ENCODE peak calls at places on chromosome 12, in six cellular contexts. One of them, this sample, is unnamed.

GRCh38 chr12:50166776-50167025 is 468 bp downstream of the CERS5 start:
- DNase-seq in endothelial cell of umbilical vein: no peak
- DNase-seq in tibial nerve: no peak
- DNase-seq in K562: no peak
- DNase-seq in heart right ventricle: peak; percentile 41
- DNase-seq in CD8-positive, alpha-beta T cell: no peak
- DNase-seq in this sample: no peak

GRCh38 chr12:8692573-8692972 is 5.2 kb upstream of the RIMKLB start:
- DNase-seq in endothelial cell of umbilical vein: peak; percentile 97
- DNase-seq in tibial nerve: peak; percentile 48
- DNase-seq in K562: no peak
- DNase-seq in heart right ventricle: peak; percentile 60
- DNase-seq in CD8-positive, alpha-beta T cell: no peak
- DNase-seq in this sample: peak; percentile 12

GRCh38 chr12:41983896-41984295 is 160.8 kb downstream of the GXYLT1 start:
- DNase-seq in endothelial cell of umbilical vein: no peak
- DNase-seq in tibial nerve: no peak
- DNase-seq in K562: no peak
- DNase-seq in heart right ventricle: no peak
- DNase-seq in CD8-positive, alpha-beta T cell: no peak
- DNase-seq in this sample: no peak

GRCh38 chr12:120350576-120351350 is 18.2 kb downstream of the MSI1 start:
- DNase-seq in endothelial cell of umbilical vein: no peak
- DNase-seq in tibial nerve: no peak
- DNase-seq in K562: no peak
- DNase-seq in heart right ventricle: no peak
- DNase-seq in CD8-positive, alpha-beta T cell: no peak
- DNase-seq in this sample: no peak

GRCh38 chr12:10968765-10969456 is 17.8 kb downstream of the TAS2R50 start:
- DNase-seq in endothelial cell of umbilical vein: peak; percentile 81
- DNase-seq in tibial nerve: peak; percentile 75
- DNase-seq in K562: no peak
- DNase-seq in heart right ventricle: peak; percentile 11
- DNase-seq in CD8-positive, alpha-beta T cell: no peak
- DNase-seq in this sample: peak; percentile 19

GRCh38 chr12:104578453-104578852 is 121.7 kb downstream of the CHST11 start:
- DNase-seq in endothelial cell of umbilical vein: no peak
- DNase-seq in tibial nerve: no peak
- DNase-seq in K562: peak; percentile 28
- DNase-seq in heart right ventricle: no peak
- DNase-seq in CD8-positive, alpha-beta T cell: no peak
- DNase-seq in this sample: peak; percentile 88

GRCh38 chr12:109715310-109716091 is 1.9 kb downstream of the FAM222A start:
- DNase-seq in endothelial cell of umbilical vein: no peak
- DNase-seq in tibial nerve: no peak
- DNase-seq in K562: peak; percentile 62
- DNase-seq in heart right ventricle: no peak
- DNase-seq in CD8-positive, alpha-beta T cell: peak; percentile 29
- DNase-seq in this sample: no peak

GRCh38 chr12:49750027-49750977 is 8.9 kb downstream of the TMBIM6 start:
- DNase-seq in endothelial cell of umbilical vein: peak; percentile 43
- DNase-seq in tibial nerve: no peak
- DNase-seq in K562: no peak
- DNase-seq in heart right ventricle: no peak
- DNase-seq in CD8-positive, alpha-beta T cell: peak; percentile 43
- DNase-seq in this sample: peak; percentile 53

GRCh38 chr12:7542813-7543212 is 39.2 kb upstream of the CD163 start:
- DNase-seq in endothelial cell of umbilical vein: no peak
- DNase-seq in tibial nerve: peak; percentile 9
- DNase-seq in K562: no peak
- DNase-seq in heart right ventricle: no peak
- DNase-seq in CD8-positive, alpha-beta T cell: no peak
- DNase-seq in this sample: peak; percentile 26

GRCh38 chr12:67562513-67563287 is 85.8 kb upstream of the DYRK2 start:
- DNase-seq in endothelial cell of umbilical vein: no peak
- DNase-seq in tibial nerve: no peak
- DNase-seq in K562: no peak
- DNase-seq in heart right ventricle: no peak
- DNase-seq in CD8-positive, alpha-beta T cell: no peak
- DNase-seq in this sample: no peak

DNA sequence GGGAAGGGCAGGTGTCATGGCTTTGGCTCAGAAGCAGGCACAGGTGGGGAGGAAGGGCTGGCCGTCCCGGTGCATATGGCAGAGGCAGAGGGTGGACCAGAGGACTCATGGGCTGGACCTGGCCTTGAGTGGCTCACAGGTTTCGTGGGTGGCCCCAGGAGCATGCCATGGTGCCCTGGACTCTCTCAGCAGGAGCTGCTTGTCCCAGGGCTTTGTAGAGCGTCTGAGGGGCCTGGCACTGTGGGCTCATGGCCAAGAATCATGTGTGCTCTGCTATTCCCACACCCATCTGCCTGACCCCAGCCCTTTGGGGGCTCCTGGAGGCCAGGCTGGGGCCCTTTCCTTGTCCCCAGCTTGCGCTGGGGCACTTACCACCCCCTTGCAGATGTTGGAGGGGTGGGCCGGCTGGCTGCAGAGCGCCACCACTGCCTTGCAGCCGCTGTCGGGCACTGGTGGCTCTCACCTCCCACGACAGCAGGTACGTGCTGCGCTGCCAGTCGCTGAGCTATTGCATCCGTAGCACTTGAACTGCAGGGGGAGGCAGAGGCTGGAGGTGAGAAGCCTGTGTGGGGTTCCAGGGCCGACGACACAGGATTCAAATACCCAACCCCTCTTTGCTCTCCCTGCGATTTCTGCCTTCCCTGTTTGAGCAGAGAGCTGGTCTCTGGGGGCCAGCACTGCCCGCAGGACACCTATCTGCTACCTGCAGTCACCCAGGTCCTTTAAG is 187.4 kb upstream of the PRMT8 start:
- DNase-seq in endothelial cell of umbilical vein: no peak
- DNase-seq in tibial nerve: no peak
- DNase-seq in K562: no peak
- DNase-seq in heart right ventricle: no peak
- DNase-seq in CD8-positive, alpha-beta T cell: no peak
- DNase-seq in this sample: no peak
- TF ChIP-seq CTCF in endothelial cell of umbilical vein: no peak
- TF ChIP-seq CTCF in tibial nerve: no peak
- TF ChIP-seq CTCF in K562: no peak
- TF ChIP-seq CTCF in heart right ventricle: no peak
- TF ChIP-seq CTCF in CD8-positive, alpha-beta T cell: no peak
- TF ChIP-seq CTCF in this sample: peak; percentile 49

GRCh38 chr12:57883057-57883456 is 36.5 kb upstream of the CTDSP2 start:
- DNase-seq in endothelial cell of umbilical vein: no peak
- DNase-seq in tibial nerve: no peak
- DNase-seq in K562: no peak
- DNase-seq in heart right ventricle: no peak
- DNase-seq in CD8-positive, alpha-beta T cell: no peak
- DNase-seq in this sample: no peak

GRCh38 chr12:57886590-57887363 is 40.2 kb upstream of the CTDSP2 start:
- DNase-seq in endothelial cell of umbilical vein: no peak
- DNase-seq in tibial nerve: no peak
- DNase-seq in K562: no peak
- DNase-seq in heart right ventricle: no peak
- DNase-seq in CD8-positive, alpha-beta T cell: no peak
- DNase-seq in this sample: no peak

GRCh38 chr12:57883700-57884099 is 37.2 kb upstream of the CTDSP2 start:
- DNase-seq in endothelial cell of umbilical vein: no peak
- DNase-seq in tibial nerve: no peak
- DNase-seq in K562: no peak
- DNase-seq in heart right ventricle: no peak
- DNase-seq in CD8-positive, alpha-beta T cell: no peak
- DNase-seq in this sample: no peak

GRCh38 chr12:57887631-57888406 is 41.3 kb upstream of the CTDSP2 start:
- DNase-seq in endothelial cell of umbilical vein: peak; percentile 75
- DNase-seq in tibial nerve: no peak
- DNase-seq in K562: peak; percentile 39
- DNase-seq in heart right ventricle: no peak
- DNase-seq in CD8-positive, alpha-beta T cell: no peak
- DNase-seq in this sample: peak; percentile 73

DNA sequence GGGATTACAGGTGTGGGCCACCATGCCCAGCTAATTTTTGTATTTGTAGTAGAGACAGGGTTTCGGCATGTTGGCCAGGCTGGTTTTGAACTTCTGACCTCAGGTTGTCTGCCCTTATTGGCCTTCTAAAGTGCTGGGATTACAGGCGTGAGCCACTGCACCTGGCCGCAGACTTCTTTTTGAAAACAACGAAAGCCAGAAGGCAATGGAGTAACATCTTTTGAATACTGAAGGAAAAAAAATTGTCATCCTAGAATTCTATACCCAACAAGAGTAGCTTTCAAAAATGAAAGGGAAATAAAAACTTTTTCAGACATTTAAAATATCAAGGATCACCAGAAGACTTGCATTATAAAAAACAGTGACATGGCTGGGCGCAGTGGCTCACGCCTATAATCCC is 38.7 kb upstream of the CTDSP2 start:
- DNase-seq in endothelial cell of umbilical vein: no peak
- DNase-seq in tibial nerve: no peak
- DNase-seq in K562: no peak
- DNase-seq in heart right ventricle: no peak
- DNase-seq in CD8-positive, alpha-beta T cell: no peak
- DNase-seq in this sample: no peak
- TF ChIP-seq CTCF in endothelial cell of umbilical vein: no peak
- TF ChIP-seq CTCF in tibial nerve: no peak
- TF ChIP-seq CTCF in K562: no peak
- TF ChIP-seq CTCF in heart right ventricle: no peak
- TF ChIP-seq CTCF in CD8-positive, alpha-beta T cell: no peak
- TF ChIP-seq CTCF in this sample: no peak

GRCh38 chr12:18068355-18068754 is 21.6 kb downstream of the RERGL start:
- DNase-seq in endothelial cell of umbilical vein: no peak
- DNase-seq in tibial nerve: no peak
- DNase-seq in K562: no peak
- DNase-seq in heart right ventricle: no peak
- DNase-seq in CD8-positive, alpha-beta T cell: no peak
- DNase-seq in this sample: no peak
- TF ChIP-seq CTCF in endothelial cell of umbilical vein: no peak
- TF ChIP-seq CTCF in tibial nerve: no peak
- TF ChIP-seq CTCF in K562: no peak
- TF ChIP-seq CTCF in heart right ventricle: no peak
- TF ChIP-seq CTCF in CD8-positive, alpha-beta T cell: no peak
- TF ChIP-seq CTCF in this sample: no peak

DNA sequence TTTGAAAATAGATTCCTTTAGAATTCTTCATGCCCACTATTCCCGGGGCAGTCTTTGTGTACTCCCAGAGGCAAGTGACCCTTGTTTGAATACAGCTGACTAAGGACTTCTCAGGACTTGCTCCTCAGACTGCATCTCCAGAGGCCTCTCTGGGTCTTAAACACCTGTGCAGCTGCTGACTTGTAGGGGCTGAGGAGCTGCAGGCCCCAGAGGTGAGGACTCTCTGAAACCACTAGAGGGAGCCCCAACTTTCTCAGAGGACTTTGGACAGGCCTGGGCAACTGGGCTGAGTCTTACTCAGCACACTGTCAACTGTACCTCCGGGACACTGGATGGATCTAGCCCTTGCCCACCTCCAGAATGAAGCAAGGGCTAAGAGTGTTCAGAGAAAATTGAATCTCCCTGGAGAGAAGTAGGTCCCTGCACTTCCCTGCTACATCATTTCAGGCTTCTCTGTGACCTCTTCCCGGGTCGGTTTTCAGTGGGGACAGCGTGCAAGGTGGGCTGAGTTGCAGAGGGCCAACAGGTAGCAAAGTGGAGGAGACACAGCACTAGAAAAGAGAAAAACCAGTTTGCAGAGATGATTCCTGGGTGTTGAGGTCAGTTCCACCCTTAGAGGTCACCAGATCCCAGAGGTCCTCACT is 164.6 kb downstream of the TMEM117 start:
- DNase-seq in endothelial cell of umbilical vein: peak; percentile 43
- DNase-seq in tibial nerve: no peak
- DNase-seq in K562: peak; percentile 27
- DNase-seq in heart right ventricle: no peak
- DNase-seq in CD8-positive, alpha-beta T cell: peak; percentile 21
- DNase-seq in this sample: peak; percentile 61
- TF ChIP-seq CTCF in endothelial cell of umbilical vein: peak; percentile 70
- TF ChIP-seq CTCF in tibial nerve: peak; percentile 29
- TF ChIP-seq CTCF in K562: peak; percentile 52
- TF ChIP-seq CTCF in heart right ventricle: peak; percentile 23
- TF ChIP-seq CTCF in CD8-positive, alpha-beta T cell: peak; percentile 35
- TF ChIP-seq CTCF in this sample: peak; percentile 90

GRCh38 chr12:78086553-78087362 is 256.1 kb downstream of the NAV3 start:
- DNase-seq in endothelial cell of umbilical vein: peak; percentile 24
- DNase-seq in tibial nerve: no peak
- DNase-seq in K562: no peak
- DNase-seq in heart right ventricle: no peak
- DNase-seq in CD8-positive, alpha-beta T cell: no peak
- DNase-seq in this sample: no peak
- TF ChIP-seq CTCF in endothelial cell of umbilical vein: no peak
- TF ChIP-seq CTCF in tibial nerve: no peak
- TF ChIP-seq CTCF in K562: no peak
- TF ChIP-seq CTCF in heart right ventricle: no peak
- TF ChIP-seq CTCF in CD8-positive, alpha-beta T cell: no peak
- TF ChIP-seq CTCF in this sample: peak; percentile 59